ENCODE peak calls at places on chromosomes 3 and 15, in five cellular contexts. One of them, this sample, is unnamed.

GRCh38 chr15:25734680-25735355 is 128.3 kb downstream of the ATP10A start:
- DNase-seq in cardiac muscle cell: no peak
- DNase-seq in body of pancreas: no peak
- DNase-seq in GM06990: no peak
- DNase-seq in GM13977: no peak
- DNase-seq in this sample: no peak

GRCh38 chr15:52006702-52007340 is 12.2 kb upstream of the MAPK6 start:
- DNase-seq in cardiac muscle cell: no peak
- DNase-seq in body of pancreas: no peak
- DNase-seq in GM06990: peak
- DNase-seq in GM13977: no peak
- DNase-seq in this sample: no peak

GRCh38 chr15:68418611-68419161 is 13.3 kb downstream of the ITGA11 start:
- DNase-seq in cardiac muscle cell: no peak
- DNase-seq in body of pancreas: no peak
- DNase-seq in GM06990: no peak
- DNase-seq in GM13977: no peak
- DNase-seq in this sample: no peak

GRCh38 chr3:177300039-177300833 is 103.0 kb upstream of the TBL1XR1 start:
- DNase-seq in cardiac muscle cell: no peak
- DNase-seq in body of pancreas: no peak
- DNase-seq in GM06990: no peak
- DNase-seq in GM13977: no peak
- DNase-seq in this sample: no peak

GRCh38 chr15:81480645-81481053 is 106.6 kb upstream of the TMC3 start:
- DNase-seq in cardiac muscle cell: peak
- DNase-seq in body of pancreas: peak
- DNase-seq in GM06990: peak
- DNase-seq in GM13977: peak
- DNase-seq in this sample: no peak

GRCh38 chr3:125054436-125055164 is 1.2 kb downstream of the HEG1 start:
- DNase-seq in cardiac muscle cell: peak
- DNase-seq in body of pancreas: no peak
- DNase-seq in GM06990: no peak
- DNase-seq in GM13977: peak
- DNase-seq in this sample: no peak

GRCh38 chr15:50265620-50266019 is at the start of gene HDC:
- DNase-seq in cardiac muscle cell: peak
- DNase-seq in body of pancreas: no peak
- DNase-seq in GM06990: no peak
- DNase-seq in GM13977: no peak
- DNase-seq in this sample: no peak

GRCh38 chr15:73924258-73924921 is 1.9 kb upstream of the LOXL1 start:
- DNase-seq in cardiac muscle cell: no peak
- DNase-seq in body of pancreas: no peak
- DNase-seq in GM06990: no peak
- DNase-seq in GM13977: no peak
- DNase-seq in this sample: peak

GRCh38 chr15:66390670-66391069 is 4.0 kb downstream of the MAP2K1 start:
- DNase-seq in cardiac muscle cell: no peak
- DNase-seq in body of pancreas: no peak
- DNase-seq in GM06990: peak
- DNase-seq in GM13977: peak
- DNase-seq in this sample: no peak

GRCh38 chr3:100231668-100232067 is 29.1 kb upstream of the TBC1D23 start:
- DNase-seq in cardiac muscle cell: no peak
- DNase-seq in body of pancreas: no peak
- DNase-seq in GM06990: no peak
- DNase-seq in GM13977: no peak
- DNase-seq in this sample: no peak

GRCh38 chr15:65082303-65082958 is 5.9 kb downstream of the KBTBD13 start:
- DNase-seq in cardiac muscle cell: peak
- DNase-seq in body of pancreas: no peak
- DNase-seq in GM06990: no peak
- DNase-seq in GM13977: no peak
- DNase-seq in this sample: peak

GRCh38 chr3:186121968-186122367 is 13.1 kb upstream of the ETV5 start:
- DNase-seq in cardiac muscle cell: peak
- DNase-seq in body of pancreas: peak
- DNase-seq in GM06990: no peak
- DNase-seq in GM13977: no peak
- DNase-seq in this sample: no peak

GRCh38 chr3:5058463-5058862 is 63.6 kb upstream of the ARL8B start:
- DNase-seq in cardiac muscle cell: no peak
- DNase-seq in body of pancreas: no peak
- DNase-seq in GM06990: no peak
- DNase-seq in GM13977: no peak
- DNase-seq in this sample: no peak

GRCh38 chr3:173938159-173938558 is 540.6 kb downstream of the NLGN1 start:
- DNase-seq in cardiac muscle cell: peak
- DNase-seq in body of pancreas: no peak
- DNase-seq in GM06990: no peak
- DNase-seq in GM13977: no peak
- DNase-seq in this sample: no peak

GRCh38 chr3:115100172-115100571 is 46.9 kb downstream of the ZBTB20 start:
- DNase-seq in cardiac muscle cell: peak
- DNase-seq in body of pancreas: peak
- DNase-seq in GM06990: no peak
- DNase-seq in GM13977: no peak
- DNase-seq in this sample: no peak

GRCh38 chr15:45393851-45394250 is 15.5 kb upstream of the GATM start:
- DNase-seq in cardiac muscle cell: no peak
- DNase-seq in body of pancreas: peak
- DNase-seq in GM06990: no peak
- DNase-seq in GM13977: no peak
- DNase-seq in this sample: no peak
- TF ChIP-seq CTCF in cardiac muscle cell: peak
- TF ChIP-seq CTCF in body of pancreas: peak
- TF ChIP-seq CTCF in GM06990: peak
- TF ChIP-seq CTCF in GM13977: peak
- TF ChIP-seq CTCF in this sample: no peak

GRCh38 chr15:42374810-42375209 is 15.5 kb downstream of the CAPN3 start:
- DNase-seq in cardiac muscle cell: no peak
- DNase-seq in body of pancreas: no peak
- DNase-seq in GM06990: no peak
- DNase-seq in GM13977: no peak
- DNase-seq in this sample: no peak

GRCh38 chr15:42373274-42373673 is 14.0 kb downstream of the CAPN3 start:
- DNase-seq in cardiac muscle cell: no peak
- DNase-seq in body of pancreas: no peak
- DNase-seq in GM06990: no peak
- DNase-seq in GM13977: no peak
- DNase-seq in this sample: no peak

GRCh38 chr15:42368096-42368495 is 8.8 kb downstream of the CAPN3 start:
- DNase-seq in cardiac muscle cell: no peak
- DNase-seq in body of pancreas: no peak
- DNase-seq in GM06990: no peak
- DNase-seq in GM13977: no peak
- DNase-seq in this sample: no peak

GRCh38 chr15:42373936-42374335 is 14.6 kb downstream of the CAPN3 start:
- DNase-seq in cardiac muscle cell: no peak
- DNase-seq in body of pancreas: no peak
- DNase-seq in GM06990: no peak
- DNase-seq in GM13977: no peak
- DNase-seq in this sample: no peak

GRCh38 chr15:42371125-42371524 is 11.8 kb downstream of the CAPN3 start:
- DNase-seq in cardiac muscle cell: no peak
- DNase-seq in body of pancreas: no peak
- DNase-seq in GM06990: no peak
- DNase-seq in GM13977: no peak
- DNase-seq in this sample: no peak
- TF ChIP-seq CTCF in cardiac muscle cell: peak
- TF ChIP-seq CTCF in body of pancreas: no peak
- TF ChIP-seq CTCF in GM06990: no peak
- TF ChIP-seq CTCF in GM13977: no peak
- TF ChIP-seq CTCF in this sample: no peak

DNA sequence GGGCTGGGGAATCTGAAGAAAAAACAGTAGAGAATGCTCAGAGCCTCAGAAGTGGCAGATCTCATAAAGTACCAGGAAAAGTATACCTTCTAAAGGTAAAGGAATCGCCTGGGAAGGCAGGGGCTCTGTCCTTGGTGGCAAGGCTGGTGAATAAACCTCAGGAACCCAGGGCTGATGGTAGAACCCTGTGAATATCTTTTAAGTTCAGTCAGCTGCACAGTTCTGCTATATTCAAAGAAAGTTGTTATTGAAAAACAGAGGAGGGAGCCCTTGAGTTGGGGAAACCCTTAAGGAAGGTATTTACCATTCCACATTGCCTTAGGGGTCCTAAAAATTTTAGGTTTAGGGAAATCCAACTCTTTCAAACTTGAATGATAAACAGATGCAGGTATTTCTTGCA is 31.2 kb downstream of the ZPLD1 start:
- DNase-seq in cardiac muscle cell: peak
- DNase-seq in body of pancreas: no peak
- DNase-seq in GM06990: no peak
- DNase-seq in GM13977: no peak
- DNase-seq in this sample: no peak
- TF ChIP-seq CTCF in cardiac muscle cell: no peak
- TF ChIP-seq CTCF in body of pancreas: no peak
- TF ChIP-seq CTCF in GM06990: no peak
- TF ChIP-seq CTCF in GM13977: no peak
- TF ChIP-seq CTCF in this sample: no peak

GRCh38 chr15:76962337-76963013 is 30.9 kb downstream of the RCN2 start:
- DNase-seq in cardiac muscle cell: no peak
- DNase-seq in body of pancreas: no peak
- DNase-seq in GM06990: no peak
- DNase-seq in GM13977: no peak
- DNase-seq in this sample: no peak

GRCh38 chr15:76964157-76964556 is 30.8 kb upstream of the PSTPIP1 start:
- DNase-seq in cardiac muscle cell: no peak
- DNase-seq in body of pancreas: no peak
- DNase-seq in GM06990: no peak
- DNase-seq in GM13977: no peak
- DNase-seq in this sample: no peak

GRCh38 chr15:76961277-76962010 is 29.9 kb downstream of the RCN2 start:
- DNase-seq in cardiac muscle cell: no peak
- DNase-seq in body of pancreas: no peak
- DNase-seq in GM06990: no peak
- DNase-seq in GM13977: no peak
- DNase-seq in this sample: no peak

GRCh38 chr15:76967067-76967466 is 27.9 kb upstream of the PSTPIP1 start:
- DNase-seq in cardiac muscle cell: no peak
- DNase-seq in body of pancreas: no peak
- DNase-seq in GM06990: no peak
- DNase-seq in GM13977: no peak
- DNase-seq in this sample: no peak

GRCh38 chr15:76963596-76963995 is 31.3 kb upstream of the PSTPIP1 start:
- DNase-seq in cardiac muscle cell: no peak
- DNase-seq in body of pancreas: peak
- DNase-seq in GM06990: no peak
- DNase-seq in GM13977: no peak
- DNase-seq in this sample: no peak
- TF ChIP-seq CTCF in cardiac muscle cell: no peak
- TF ChIP-seq CTCF in body of pancreas: no peak
- TF ChIP-seq CTCF in GM06990: no peak
- TF ChIP-seq CTCF in GM13977: no peak
- TF ChIP-seq CTCF in this sample: no peak

DNA sequence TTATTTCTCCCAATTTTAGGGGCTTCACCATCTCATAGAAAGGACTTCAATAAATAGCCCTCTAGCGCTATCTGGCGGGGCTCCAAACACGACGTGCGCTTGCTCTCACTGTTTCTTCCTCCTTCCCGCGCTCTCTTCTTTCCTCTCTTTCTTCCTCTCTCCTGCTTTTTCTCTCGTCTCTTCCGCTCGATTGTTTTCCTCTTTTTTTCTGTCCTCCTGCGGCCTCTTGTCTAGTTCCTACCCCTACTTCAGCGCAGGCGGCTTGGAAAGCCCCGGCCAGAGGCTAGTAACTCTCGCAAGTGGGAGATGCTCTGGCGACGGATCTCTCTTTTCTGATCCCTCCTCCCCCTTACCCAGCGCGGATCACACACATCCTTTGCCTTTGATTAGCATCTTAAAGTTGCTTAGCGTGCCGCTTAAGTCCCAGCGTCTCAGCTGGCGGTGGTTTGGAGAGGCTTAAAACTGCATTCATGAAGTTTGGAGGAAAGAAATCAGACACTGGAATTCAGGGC is 6.2 kb upstream of the MEIS2 start:
- DNase-seq in cardiac muscle cell: peak
- DNase-seq in body of pancreas: no peak
- DNase-seq in GM06990: no peak
- DNase-seq in GM13977: peak
- DNase-seq in this sample: peak
- TF ChIP-seq CTCF in cardiac muscle cell: peak
- TF ChIP-seq CTCF in body of pancreas: no peak
- TF ChIP-seq CTCF in GM06990: peak
- TF ChIP-seq CTCF in GM13977: peak
- TF ChIP-seq CTCF in this sample: no peak

GRCh38 chr3:126523745-126524428 is at the start of gene CHST13:
- DNase-seq in cardiac muscle cell: peak
- DNase-seq in body of pancreas: peak
- DNase-seq in GM06990: no peak
- DNase-seq in GM13977: no peak
- DNase-seq in this sample: peak
- TF ChIP-seq CTCF in cardiac muscle cell: no peak
- TF ChIP-seq CTCF in body of pancreas: no peak
- TF ChIP-seq CTCF in GM06990: no peak
- TF ChIP-seq CTCF in GM13977: no peak
- TF ChIP-seq CTCF in this sample: no peak

GRCh38 chr3:50610992-50611463 is 546 bp downstream of the CISH start:
- DNase-seq in cardiac muscle cell: no peak
- DNase-seq in body of pancreas: no peak
- DNase-seq in GM06990: no peak
- DNase-seq in GM13977: no peak
- DNase-seq in this sample: no peak
- TF ChIP-seq CTCF in cardiac muscle cell: no peak
- TF ChIP-seq CTCF in body of pancreas: no peak
- TF ChIP-seq CTCF in GM06990: no peak
- TF ChIP-seq CTCF in GM13977: no peak
- TF ChIP-seq CTCF in this sample: no peak